ENCODE peak calls at places on chromosomes 4 and X, in six cellular contexts. J, P, L, H, I and X are unnamed samples.

GRCh38 chrX:101452051-101452450 is 33.2 kb upstream of the ARMCX4 start:
- DNase-seq in P (no peak), J (no peak), L (no peak), I (no peak), H (no peak), X (no peak)

GRCh38 chr4:37453004-37453360 is 208.4 kb downstream of the NWD2 start:
- DNase-seq in J (peak; percentile 23), I (peak; percentile 13), H (peak; percentile 45), P (peak; percentile 65), L (peak; percentile 79), X (peak; percentile 13)

GRCh38 chr4:145280541-145280940 is 100.2 kb upstream of the OTUD4 start:
- DNase-seq in L (no peak), J (no peak), P (no peak), I (no peak), H (no peak), X (no peak)

GRCh38 chrX:91435465-91435864 is 826 bp downstream of the PABPC5 start:
- DNase-seq in H (no peak), I (no peak), L (no peak), P (no peak), J (no peak), X (no peak)

GRCh38 chr4:13516315-13516860 is 27.9 kb downstream of the NKX3-2 start:
- DNase-seq in J (no peak), H (no peak), P (no peak), I (no peak), L (no peak), X (no peak)

GRCh38 chr4:25865586-25865985 is 2.8 kb upstream of the SEL1L3 start:
- DNase-seq in L (no peak), J (no peak), I (peak; percentile 60), P (no peak), H (no peak), X (no peak)

GRCh38 chr4:82842593-82842992 is 44.0 kb upstream of the SCD5 start:
- DNase-seq in H (no peak), L (peak; percentile 13), P (no peak), J (no peak), I (no peak), X (no peak)

GRCh38 chr4:148355442-148356123 is 86.6 kb downstream of the NR3C2 start:
- DNase-seq in L (no peak), J (no peak), P (no peak), I (no peak), H (no peak), X (no peak)

GRCh38 chr4:138090918-138091659 is 151.1 kb downstream of the SLC7A11 start:
- DNase-seq in P (no peak), L (no peak), H (no peak), J (no peak), I (no peak), X (no peak)

GRCh38 chr4:153764611-153765368 is 5.0 kb upstream of the RNF175 start:
- DNase-seq in L (no peak), I (no peak), P (no peak), J (no peak), H (no peak), X (no peak)

GRCh38 chrX:19382500-19383145 is 38.9 kb downstream of the PDHA1 start:
- DNase-seq in H (no peak), P (peak; percentile 77), J (no peak), L (peak; percentile 14), I (no peak), X (no peak)

DNA sequence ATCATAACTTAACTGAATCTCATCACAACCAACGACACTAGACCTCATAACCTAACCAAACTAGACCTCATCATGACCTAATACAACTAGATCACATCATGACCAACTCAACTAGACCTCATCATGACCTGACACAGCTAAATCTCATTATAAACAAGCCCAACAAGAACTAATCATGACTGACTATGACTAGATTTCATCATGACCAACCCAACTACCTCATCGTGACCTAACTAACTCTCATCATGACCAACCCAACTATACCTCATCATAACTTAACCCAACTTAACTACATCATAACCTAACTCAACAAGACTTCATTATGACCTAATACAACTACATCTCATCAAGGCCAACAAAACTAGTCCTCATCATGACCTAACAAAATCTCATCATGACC is 86.8 kb downstream of the DHRSX start:
- DNase-seq in L (no peak), I (no peak), P (no peak), J (no peak), H (no peak), X (no peak)
- TF ChIP-seq POLR2A in L (no peak), I (no peak), P (no peak), J (no peak), H (no peak), X (no peak)

GRCh38 chrX:116318672-116319071 is 117.7 kb upstream of the SLC6A14 start:
- DNase-seq in J (no peak), P (no peak), I (no peak), H (no peak), L (no peak), X (no peak)
- TF ChIP-seq TAF1 in J (no peak), P (no peak), I (no peak), H (no peak), L (no peak), X (no peak)

GRCh38 chr4:183408791-183409190 is 35.6 kb upstream of the CDKN2AIP start:
- DNase-seq in H (no peak), J (no peak), I (no peak), L (no peak), P (no peak), X (no peak)

GRCh38 chr4:183405371-183405770 is 39.1 kb upstream of the CDKN2AIP start:
- DNase-seq in J (no peak), H (no peak), P (no peak), I (no peak), L (no peak), X (no peak)

GRCh38 chr4:183407635-183408463 is 36.6 kb upstream of the CDKN2AIP start:
- DNase-seq in H (no peak), J (no peak), P (no peak), I (no peak), L (no peak), X (no peak)

GRCh38 chr4:183409463-183409862 is 35.0 kb upstream of the CDKN2AIP start:
- DNase-seq in J (no peak), L (peak; percentile 62), I (no peak), H (no peak), P (no peak), X (no peak)

DNA sequence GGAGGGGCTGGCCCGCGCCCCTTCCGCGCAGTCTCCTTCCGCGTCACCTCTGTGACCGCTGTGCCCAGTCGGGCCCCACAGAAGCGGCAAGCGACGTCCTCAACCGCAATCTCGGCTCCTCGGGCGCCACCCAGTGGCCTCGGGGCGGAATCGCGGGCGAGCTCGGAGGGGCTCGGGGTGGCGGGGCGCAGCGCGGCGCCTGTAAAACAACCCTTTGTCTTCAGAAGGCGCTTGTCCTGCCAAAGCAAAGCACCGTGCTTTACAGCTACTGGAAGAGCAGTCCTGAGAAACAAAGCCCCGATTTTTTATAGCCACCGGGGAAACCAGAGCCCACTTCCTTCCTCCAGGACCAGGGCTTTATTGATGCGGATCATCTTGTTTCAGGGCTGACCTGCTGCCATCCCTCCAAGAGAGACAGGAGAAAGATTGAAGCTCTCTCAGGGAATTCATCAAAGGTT is 37.3 kb upstream of the CDKN2AIP start:
- DNase-seq in L (peak; percentile 60), J (peak; percentile 19), H (peak; percentile 80), P (peak; percentile 99), I (peak; percentile 80), X (peak; percentile 71)
- TF ChIP-seq POLR2AphosphoS5 in L (no peak), J (no peak), H (no peak), P (peak; percentile 42), I (no peak), X (no peak)

GRCh38 chr4:81471361-81472248 is at the start of gene RASGEF1B:
- DNase-seq in H (peak; percentile 77), J (peak; percentile 16), I (peak; percentile 98), P (peak; percentile 82), L (peak; percentile 32), X (peak; percentile 80)
- TF ChIP-seq POLR2A in H (no peak), J (peak; percentile 44), I (no peak), P (no peak), L (no peak), X (no peak)

DNA sequence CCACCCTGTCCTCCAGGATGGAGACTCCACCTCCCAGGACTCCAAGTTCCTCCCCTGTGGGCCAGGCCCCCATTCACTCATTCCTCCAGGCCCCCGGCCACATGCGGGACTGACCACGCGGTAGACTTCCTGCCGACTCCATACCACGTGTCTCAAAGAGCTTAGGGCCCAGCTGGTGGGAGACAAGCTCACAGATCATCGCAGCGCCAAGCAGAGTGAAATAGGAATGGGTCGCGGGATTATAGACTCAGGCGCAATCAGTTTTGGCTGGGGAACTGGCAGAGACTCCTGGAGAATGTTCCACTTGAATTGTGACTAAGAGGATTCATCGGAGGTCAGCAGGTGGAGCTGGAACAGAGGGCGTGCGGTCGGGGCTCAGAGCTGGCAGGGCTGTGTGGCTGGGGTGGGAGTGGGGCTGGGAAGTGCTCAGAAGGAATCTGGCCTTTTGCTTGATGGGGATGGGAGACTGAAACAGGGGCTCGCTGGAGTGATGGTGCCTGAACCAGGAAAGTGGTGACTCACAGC is 15.7 kb downstream of the ATP2B3 start:
- DNase-seq in L (no peak), H (no peak), P (no peak), J (no peak), I (no peak), X (no peak)
- TF ChIP-seq TAF1 in L (no peak), H (no peak), P (no peak), J (no peak), I (no peak), X (no peak)

GRCh38 chrX:28787206-28787605 is 200.0 kb downstream of the IL1RAPL1 start:
- DNase-seq in I (no peak), P (no peak), L (no peak), J (no peak), H (no peak), X (no peak)
- TF ChIP-seq POLR2AphosphoS5 in I (no peak), P (no peak), L (no peak), J (no peak), H (no peak), X (no peak)

GRCh38 chrX:49043220-49043986 is at the start of gene TFE3:
- DNase-seq in P (peak; percentile 88), J (peak; percentile 95), I (peak; percentile 89), L (peak; percentile 97), H (peak; percentile 71), X (peak; percentile 79)
- TF ChIP-seq POLR2A in P (no peak), J (peak; percentile 45), I (no peak), L (no peak), H (no peak), X (no peak)